ENCODE peak calls at places on chromosomes 13 and 19, in six cellular contexts. One of them, this sample, is unnamed.
A peak's percentile ranks its signal among the peaks of the same experiment; 100 is the strongest.

GRCh38 chr19:6059396-6059947 is 50.8 kb downstream of the RFX2 start:
- DNase-seq in ovary: no peak
- DNase-seq in psoas muscle: no peak
- DNase-seq in adrenal gland: no peak
- DNase-seq in neuronal stem cell: no peak
- DNase-seq in suprapubic skin: no peak
- DNase-seq in this sample: no peak

GRCh38 chr13:81406639-81407292 is 1065.8 kb upstream of the SPRY2 start:
- DNase-seq in ovary: no peak
- DNase-seq in psoas muscle: no peak
- DNase-seq in adrenal gland: no peak
- DNase-seq in neuronal stem cell: no peak
- DNase-seq in suprapubic skin: no peak
- DNase-seq in this sample: no peak

GRCh38 chr19:11496391-11497163 is 9.1 kb downstream of the ZNF653 start:
- DNase-seq in ovary: peak; percentile 74
- DNase-seq in psoas muscle: peak; percentile 84
- DNase-seq in adrenal gland: peak; percentile 78
- DNase-seq in neuronal stem cell: peak; percentile 56
- DNase-seq in suprapubic skin: no peak
- DNase-seq in this sample: peak; percentile 64

GRCh38 chr19:18317998-18318800 is 4.7 kb downstream of the LSM4 start:
- DNase-seq in ovary: no peak
- DNase-seq in psoas muscle: no peak
- DNase-seq in adrenal gland: peak; percentile 44
- DNase-seq in neuronal stem cell: no peak
- DNase-seq in suprapubic skin: no peak
- DNase-seq in this sample: no peak

GRCh38 chr13:23273498-23273897 is 92.7 kb downstream of the SGCG start:
- DNase-seq in ovary: no peak
- DNase-seq in psoas muscle: no peak
- DNase-seq in adrenal gland: no peak
- DNase-seq in neuronal stem cell: no peak
- DNase-seq in suprapubic skin: no peak
- DNase-seq in this sample: no peak

GRCh38 chr19:23698711-23699520 is 11.9 kb upstream of the ZNF675 start:
- DNase-seq in ovary: no peak
- DNase-seq in psoas muscle: no peak
- DNase-seq in adrenal gland: no peak
- DNase-seq in neuronal stem cell: no peak
- DNase-seq in suprapubic skin: no peak
- DNase-seq in this sample: peak; percentile 17

GRCh38 chr13:109569938-109570711 is 216.3 kb downstream of the IRS2 start:
- DNase-seq in ovary: no peak
- DNase-seq in psoas muscle: no peak
- DNase-seq in adrenal gland: no peak
- DNase-seq in neuronal stem cell: no peak
- DNase-seq in suprapubic skin: no peak
- DNase-seq in this sample: no peak

GRCh38 chr19:31501427-31502195 is 152.4 kb upstream of the TSHZ3 start:
- DNase-seq in ovary: no peak
- DNase-seq in psoas muscle: no peak
- DNase-seq in adrenal gland: no peak
- DNase-seq in neuronal stem cell: no peak
- DNase-seq in suprapubic skin: peak; percentile 31
- DNase-seq in this sample: no peak

GRCh38 chr13:39599842-39600241 is 3.2 kb downstream of the LHFPL6 start:
- DNase-seq in ovary: no peak
- DNase-seq in psoas muscle: no peak
- DNase-seq in adrenal gland: no peak
- DNase-seq in neuronal stem cell: no peak
- DNase-seq in suprapubic skin: no peak
- DNase-seq in this sample: no peak

GRCh38 chr13:89584058-89584457 is 1763.4 kb upstream of the MIR17HG start:
- DNase-seq in ovary: no peak
- DNase-seq in psoas muscle: no peak
- DNase-seq in adrenal gland: no peak
- DNase-seq in neuronal stem cell: no peak
- DNase-seq in suprapubic skin: no peak
- DNase-seq in this sample: peak; percentile 18

GRCh38 chr13:31927219-31927653 is 104.3 kb upstream of the FRY start:
- DNase-seq in ovary: no peak
- DNase-seq in psoas muscle: no peak
- DNase-seq in adrenal gland: no peak
- DNase-seq in neuronal stem cell: no peak
- DNase-seq in suprapubic skin: no peak
- DNase-seq in this sample: no peak

GRCh38 chr19:55598034-55598433 is 1.3 kb downstream of the FIZ1 start:
- DNase-seq in ovary: no peak
- DNase-seq in psoas muscle: no peak
- DNase-seq in adrenal gland: no peak
- DNase-seq in neuronal stem cell: no peak
- DNase-seq in suprapubic skin: no peak
- DNase-seq in this sample: no peak

GRCh38 chr13:97076898-97077297 is 82.6 kb upstream of the OXGR1 start:
- DNase-seq in ovary: no peak
- DNase-seq in psoas muscle: no peak
- DNase-seq in adrenal gland: no peak
- DNase-seq in neuronal stem cell: no peak
- DNase-seq in suprapubic skin: no peak
- DNase-seq in this sample: no peak

GRCh38 chr19:39082745-39083598 is 1.2 kb upstream of the ACP7 start:
- DNase-seq in ovary: no peak
- DNase-seq in psoas muscle: no peak
- DNase-seq in adrenal gland: no peak
- DNase-seq in neuronal stem cell: no peak
- DNase-seq in suprapubic skin: no peak
- DNase-seq in this sample: no peak

GRCh38 chr19:16324384-16325160 is at the start of gene KLF2:
- DNase-seq in ovary: peak; percentile 95
- DNase-seq in psoas muscle: peak; percentile 98
- DNase-seq in adrenal gland: peak; percentile 94
- DNase-seq in neuronal stem cell: peak; percentile 78
- DNase-seq in suprapubic skin: peak; percentile 97
- DNase-seq in this sample: peak; percentile 92

GRCh38 chr13:75312884-75313520 is 169.0 kb downstream of the TBC1D4 start:
- DNase-seq in ovary: no peak
- DNase-seq in psoas muscle: no peak
- DNase-seq in adrenal gland: no peak
- DNase-seq in neuronal stem cell: no peak
- DNase-seq in suprapubic skin: no peak
- DNase-seq in this sample: no peak

GRCh38 chr19:14056069-14056666 is 5.7 kb downstream of the PALM3 start:
- DNase-seq in ovary: no peak
- DNase-seq in psoas muscle: no peak
- DNase-seq in adrenal gland: no peak
- DNase-seq in neuronal stem cell: no peak
- DNase-seq in suprapubic skin: no peak
- DNase-seq in this sample: no peak

DNA sequence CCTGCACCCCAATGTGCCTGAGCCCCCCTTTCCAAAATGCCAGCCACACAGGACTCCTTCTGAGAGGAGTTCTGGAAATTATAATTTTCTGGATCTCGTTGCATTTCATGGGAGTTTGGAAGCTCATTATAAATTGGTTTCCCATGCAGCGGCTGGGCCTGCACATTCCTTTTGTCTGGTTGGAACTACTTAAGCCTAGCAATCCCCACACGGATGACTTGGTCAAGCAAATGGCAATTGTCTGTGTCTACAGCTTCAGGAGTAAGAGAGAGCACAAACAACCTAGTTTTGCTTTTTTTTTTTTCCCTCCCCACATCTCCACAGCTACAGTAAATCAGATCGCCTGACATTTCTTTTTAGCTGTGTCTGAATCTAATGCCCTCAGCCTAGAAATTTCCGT is 15.2 kb downstream of the PCDH8 start:
- DNase-seq in ovary: no peak
- DNase-seq in psoas muscle: no peak
- DNase-seq in adrenal gland: no peak
- DNase-seq in neuronal stem cell: peak; percentile 63
- DNase-seq in suprapubic skin: no peak
- DNase-seq in this sample: no peak
- H3K4me3 ChIP-seq in ovary: no peak overlapping the region
- H3K4me3 ChIP-seq in psoas muscle: no peak overlapping the region
- H3K4me3 ChIP-seq in adrenal gland: no peak overlapping the region
- H3K4me3 ChIP-seq in neuronal stem cell: no peak overlapping the region
- H3K4me3 ChIP-seq in suprapubic skin: no peak overlapping the region
- H3K4me3 ChIP-seq in this sample: no peak overlapping the region

DNA sequence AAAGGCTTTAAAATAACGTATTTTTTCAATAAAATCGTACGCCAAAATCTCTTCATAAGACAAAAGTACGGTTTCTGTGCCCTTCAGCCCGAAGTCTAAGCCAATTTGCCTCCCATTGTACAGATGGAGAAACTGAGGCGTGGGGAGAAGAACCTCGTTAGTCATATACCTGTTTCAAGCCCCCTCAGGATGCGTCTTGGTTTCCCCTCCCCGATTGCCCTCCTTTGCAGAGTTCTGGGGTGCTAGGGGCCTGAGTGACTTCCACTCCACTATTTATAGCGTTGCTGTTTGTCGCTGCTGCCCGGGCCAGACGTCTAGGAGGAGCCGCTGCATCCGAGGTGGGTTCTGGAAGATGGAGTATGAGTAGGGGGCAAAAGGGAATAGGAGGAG is 2.3 kb upstream of the LTBP4 start:
- DNase-seq in ovary: no peak
- DNase-seq in psoas muscle: no peak
- DNase-seq in adrenal gland: no peak
- DNase-seq in neuronal stem cell: no peak
- DNase-seq in suprapubic skin: no peak
- DNase-seq in this sample: no peak
- H3K27me3 ChIP-seq in ovary: no peaks in the 10 kb centered on the region
- H3K27me3 ChIP-seq in psoas muscle: peaks cover 11% of the 10 kb centered on the region
- H3K27me3 ChIP-seq in adrenal gland: peaks cover 15% of the 10 kb centered on the region
- H3K27me3 ChIP-seq in neuronal stem cell: no peaks in the 10 kb centered on the region
- H3K27me3 ChIP-seq in suprapubic skin: peaks cover 24% of the 10 kb centered on the region
- H3K27me3 ChIP-seq in this sample: no peaks in the 10 kb centered on the region

GRCh38 chr13:111184685-111185401 is 69.7 kb downstream of the ARHGEF7 start:
- DNase-seq in ovary: no peak
- DNase-seq in psoas muscle: no peak
- DNase-seq in adrenal gland: no peak
- DNase-seq in neuronal stem cell: no peak
- DNase-seq in suprapubic skin: no peak
- DNase-seq in this sample: peak; percentile 75

GRCh38 chr13:111179908-111180756 is 65.0 kb downstream of the ARHGEF7 start:
- DNase-seq in ovary: no peak
- DNase-seq in psoas muscle: no peak
- DNase-seq in adrenal gland: no peak
- DNase-seq in neuronal stem cell: no peak
- DNase-seq in suprapubic skin: no peak
- DNase-seq in this sample: no peak

GRCh38 chr13:111183959-111184684 is 69.0 kb downstream of the ARHGEF7 start:
- DNase-seq in ovary: no peak
- DNase-seq in psoas muscle: no peak
- DNase-seq in adrenal gland: no peak
- DNase-seq in neuronal stem cell: no peak
- DNase-seq in suprapubic skin: no peak
- DNase-seq in this sample: no peak

GRCh38 chr13:111183087-111183645 is 68.1 kb downstream of the ARHGEF7 start:
- DNase-seq in ovary: no peak
- DNase-seq in psoas muscle: no peak
- DNase-seq in adrenal gland: no peak
- DNase-seq in neuronal stem cell: no peak
- DNase-seq in suprapubic skin: no peak
- DNase-seq in this sample: no peak

DNA sequence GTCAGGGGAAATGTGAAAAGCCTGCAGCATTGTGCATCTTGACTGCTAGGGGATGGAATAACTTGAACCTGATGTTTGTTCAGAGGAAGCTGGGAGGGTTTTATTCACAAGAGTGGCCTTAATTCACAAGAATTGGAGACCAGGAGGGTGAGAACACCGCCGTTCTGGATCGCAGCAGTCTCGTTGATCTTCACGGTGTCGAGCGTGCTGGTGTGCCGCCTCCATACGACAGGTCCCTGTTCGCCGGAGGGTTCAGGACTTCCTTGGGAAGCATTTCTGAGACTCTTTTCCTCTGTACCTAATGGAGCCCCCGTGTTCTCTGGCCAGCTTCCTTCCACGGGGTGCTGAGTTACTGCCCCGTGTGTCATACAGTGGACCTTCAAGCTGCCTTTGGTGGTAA is 66.9 kb downstream of the ARHGEF7 start:
- DNase-seq in ovary: no peak
- DNase-seq in psoas muscle: no peak
- DNase-seq in adrenal gland: no peak
- DNase-seq in neuronal stem cell: no peak
- DNase-seq in suprapubic skin: no peak
- DNase-seq in this sample: no peak
- H3K4me1 ChIP-seq in ovary: peaks cover 29% of the 10 kb centered on the region
- H3K4me1 ChIP-seq in psoas muscle: peaks cover 85% of the 10 kb centered on the region
- H3K4me1 ChIP-seq in adrenal gland: peaks cover 19% of the 10 kb centered on the region
- H3K4me1 ChIP-seq in neuronal stem cell: peaks cover 7% of the 10 kb centered on the region
- H3K4me1 ChIP-seq in suprapubic skin: peaks cover 50% of the 10 kb centered on the region
- H3K4me1 ChIP-seq in this sample: peaks cover 38% of the 10 kb centered on the region

GRCh38 chr13:79490846-79491245 is 9.9 kb downstream of the NDFIP2 start:
- DNase-seq in ovary: no peak
- DNase-seq in psoas muscle: no peak
- DNase-seq in adrenal gland: no peak
- DNase-seq in neuronal stem cell: no peak
- DNase-seq in suprapubic skin: no peak
- DNase-seq in this sample: no peak
- H3K4me3 ChIP-seq in ovary: no peak overlapping the region
- H3K4me3 ChIP-seq in psoas muscle: no peak overlapping the region
- H3K4me3 ChIP-seq in adrenal gland: no peak overlapping the region
- H3K4me3 ChIP-seq in neuronal stem cell: no peak overlapping the region
- H3K4me3 ChIP-seq in suprapubic skin: no peak overlapping the region
- H3K4me3 ChIP-seq in this sample: no peak overlapping the region

This sample was measured in SJCRH30.